ENCODE peak calls at places on chromosomes 3 and 15, in seven cellular contexts. M is head of caudate nucleus; E is ecto neural progenitor cell; D is Panc1; T is activated CD8-positive, alpha-beta memory T cell treated with anti-CD3 and anti-CD28 coated beads for 1 hour; S is stimulated activated CD4-positive, alpha-beta T cell treated with anti-CD3 and anti-CD28 coated beads, Interleukin-1b, Interleukin-23, amount 100 ng/mL, for 1 hour; Z is fibroblast of gingiva. Y is an unnamed sample.

GRCh38 chr3:54322354-54322753 is 200.0 kb downstream of the CACNA2D3 start:
- DNase-seq in T (no peak), E (no peak), Z (no peak), S (no peak), M (no peak), D (no peak), Y (no peak)

GRCh38 chr15:56831467-56831866 is 87.0 kb upstream of the TCF12 start:
- DNase-seq in T (no peak), S (no peak), M (no peak), E (no peak), Z (peak), D (no peak), Y (no peak)

GRCh38 chr3:53174346-53175250 is 13.6 kb downstream of the PRKCD start:
- DNase-seq in E (no peak), T (no peak), S (no peak), D (no peak), M (no peak), Z (no peak), Y (no peak)

GRCh38 chr3:102079809-102080197 is 230.5 kb downstream of the NFKBIZ start:
- DNase-seq in S (no peak), Z (no peak), E (no peak), M (no peak), T (no peak), D (no peak), Y (no peak)

GRCh38 chr3:28328188-28329151 is 20.1 kb upstream of the ZCWPW2 start:
- DNase-seq in T (no peak), E (no peak), D (no peak), M (no peak), S (no peak), Z (peak), Y (no peak)

GRCh38 chr3:43236008-43236407 is 50.3 kb upstream of the SNRK start:
- DNase-seq in E (no peak), M (no peak), D (no peak), T (no peak), S (no peak), Z (no peak), Y (no peak)

GRCh38 chr3:125318497-125318847 is 56.7 kb downstream of the ZNF148 start:
- DNase-seq in Z (no peak), E (no peak), T (no peak), D (no peak), S (no peak), M (no peak), Y (no peak)

GRCh38 chr3:192188218-192188835 is 539.0 kb downstream of the FGF12 start:
- DNase-seq in E (peak), Z (no peak), D (peak), T (no peak), S (no peak), M (peak), Y (no peak)

GRCh38 chr3:150972379-150972985 is at the start of gene CLRN1:
- DNase-seq in Z (no peak), M (no peak), D (no peak), T (no peak), S (no peak), E (no peak), Y (no peak)

GRCh38 chr3:139953131-139953910 is 18.3 kb downstream of the CLSTN2 start:
- DNase-seq in M (no peak), D (no peak), T (no peak), E (no peak), Z (no peak), S (no peak), Y (no peak)

GRCh38 chr15:71079208-71080044 is 35.8 kb upstream of the THSD4 start:
- DNase-seq in T (no peak), D (no peak), E (no peak), M (no peak), S (no peak), Z (peak), Y (no peak)

GRCh38 chr3:43041517-43041916 is 62.4 kb downstream of the GASK1A start:
- DNase-seq in M (no peak), E (no peak), Z (no peak), D (no peak), S (no peak), T (no peak), Y (no peak)

GRCh38 chr3:169509359-169509758 is 154.2 kb downstream of the MECOM start:
- DNase-seq in M (no peak), E (no peak), D (no peak), S (no peak), Z (no peak), T (no peak), Y (no peak)

GRCh38 chr3:1037631-1038030 is 55.2 kb upstream of the CNTN6 start:
- DNase-seq in S (no peak), D (no peak), E (no peak), T (no peak), M (no peak), Z (no peak), Y (no peak)

GRCh38 chr15:59689626-59690236 is 611 bp upstream of the BNIP2 start:
- DNase-seq in Z (peak), E (peak), M (peak), T (peak), S (no peak), D (no peak), Y (peak)

GRCh38 chr3:126127452-126127851 is 43.5 kb upstream of the SLC41A3 start:
- DNase-seq in T (no peak), S (no peak), M (no peak), E (peak), D (no peak), Z (no peak), Y (no peak)

GRCh38 chr15:27973886-27974285 is 125.2 kb downstream of the OCA2 start:
- DNase-seq in S (no peak), Z (no peak), E (no peak), T (no peak), M (no peak), D (no peak), Y (no peak)

GRCh38 chr3:139982404-139982803 is 47.4 kb downstream of the CLSTN2 start:
- DNase-seq in M (peak), E (peak), T (no peak), S (no peak), D (no peak), Z (no peak), Y (no peak)

GRCh38 chr3:113954091-113954685 is 6.4 kb downstream of the ZDHHC23 start:
- DNase-seq in E (no peak), T (no peak), D (no peak), S (no peak), M (no peak), Z (no peak), Y (no peak)

GRCh38 chr15:36479200-36479896 is 100.1 kb upstream of the CDIN1 start:
- DNase-seq in Z (peak), S (no peak), D (no peak), E (no peak), T (no peak), M (no peak), Y (no peak)

GRCh38 chr3:50604110-50604621 is 7.4 kb downstream of the CISH start:
- DNase-seq in T (no peak), D (no peak), Z (no peak), S (no peak), M (no peak), E (no peak), Y (no peak)

GRCh38 chr3:14371573-14372474 is 30.6 kb upstream of the SLC6A6 start:
- DNase-seq in D (peak), T (no peak), S (no peak), M (peak), Z (peak), E (no peak), Y (peak)

GRCh38 chr15:74432271-74432967 is 1.3 kb downstream of the SEMA7A start:
- DNase-seq in Z (no peak), D (no peak), E (no peak), M (no peak), T (no peak), S (no peak), Y (no peak)

GRCh38 chr15:38672814-38673292 is 108.2 kb upstream of the RASGRP1 start:
- DNase-seq in T (no peak), D (no peak), Z (no peak), S (no peak), M (no peak), E (no peak), Y (no peak)

GRCh38 chr15:38721549-38721948 is 156.9 kb upstream of the RASGRP1 start:
- DNase-seq in M (no peak), Z (no peak), D (no peak), S (no peak), E (no peak), T (no peak), Y (no peak)

GRCh38 chr15:61112231-61112630 is 116.9 kb downstream of the RORA start:
- DNase-seq in E (peak), M (peak), D (no peak), Z (no peak), S (no peak), T (no peak), Y (no peak)

GRCh38 chr15:50162988-50163718 is 18.8 kb upstream of the SLC27A2 start:
- DNase-seq in M (no peak), Z (no peak), S (no peak), T (no peak), E (no peak), D (no peak), Y (no peak)

GRCh38 chr3:169812844-169813677 is at the start of the genes LRRC34 and LRRIQ4:
- DNase-seq in D (no peak), Z (peak), S (no peak), E (peak), M (peak), T (no peak), Y (peak)

Y was measured in esophagus squamous epithelium.